ENCODE peak calls at places on chromosomes 4 and X, in five cellular contexts. B is KBM-7, O is uterus, M is HEK293T, C is caudate nucleus. J is an unnamed sample.

GRCh38 chr4:67587156-67587555 is 28.6 kb downstream of the STAP1 start:
- DNase-seq in O (no peak), B (no peak), C (no peak), M (no peak), J (no peak)

GRCh38 chr4:43651991-43652390 is 759.5 kb downstream of the GRXCR1 start:
- DNase-seq in C (no peak), O (no peak), B (no peak), M (no peak), J (no peak)

GRCh38 chr4:154024097-154024496 is 235.2 kb upstream of the SFRP2 start:
- DNase-seq in C (no peak), B (no peak), O (no peak), M (no peak), J (no peak)

GRCh38 chrX:55668084-55668483 is 44.9 kb downstream of the FOXR2 start:
- DNase-seq in O (no peak), C (no peak), M (no peak), B (no peak), J (no peak)

GRCh38 chrX:74422576-74423288 is 1.4 kb downstream of the SLC16A2 start:
- DNase-seq in B (no peak), C (peak; percentile 9), M (peak; percentile 58), O (peak; percentile 58), J (no peak)

GRCh38 chr4:22668301-22668700 is 24.4 kb upstream of the GBA3 start:
- DNase-seq in B (no peak), C (no peak), M (no peak), O (no peak), J (no peak)

GRCh38 chrX:154123241-154124219 is 20.5 kb upstream of the OPN1LW start:
- DNase-seq in C (no peak), M (no peak), O (no peak), B (peak; percentile 84), J (no peak)

GRCh38 chrX:138885886-138886285 is 174.4 kb upstream of the FGF13 start:
- DNase-seq in B (no peak), O (no peak), C (no peak), M (no peak), J (no peak)

GRCh38 chr4:23855912-23856605 is 33.8 kb downstream of the PPARGC1A start:
- DNase-seq in B (no peak), C (no peak), O (no peak), M (no peak), J (no peak)

GRCh38 chrX:148536961-148537360 is 36.5 kb downstream of the AFF2 start:
- DNase-seq in C (no peak), M (no peak), O (no peak), B (no peak), J (no peak)

GRCh38 chrX:10039821-10040793 is 72.9 kb downstream of the CLDN34 start:
- DNase-seq in B (no peak), O (no peak), M (no peak), C (no peak), J (no peak)

GRCh38 chrX:149865390-149865789 is 15.6 kb upstream of the MAGEA8 start:
- DNase-seq in M (no peak), C (no peak), B (no peak), O (no peak), J (no peak)

GRCh38 chrX:53421772-53422090 is 723 bp downstream of the SMC1A start:
- DNase-seq in B (no peak), C (no peak), O (no peak), M (no peak), J (no peak)

GRCh38 chrX:70675284-70675683 is 230.6 kb downstream of the DLG3 start:
- DNase-seq in B (no peak), C (no peak), M (no peak), O (no peak), J (no peak)

GRCh38 chr4:681736-682451 is 7.1 kb downstream of the SLC49A3 start:
- DNase-seq in O (no peak), B (no peak), C (no peak), M (peak; percentile 81), J (peak; percentile 82)

GRCh38 chr4:82918091-82918490 is 17.6 kb downstream of the THAP9 start:
- DNase-seq in C (no peak), O (no peak), B (no peak), M (no peak), J (no peak)

GRCh38 chrX:50100188-50100587 is 100.6 kb downstream of the AKAP4 start:
- DNase-seq in O (peak; percentile 19), C (no peak), M (peak; percentile 34), B (peak; percentile 81), J (no peak)

GRCh38 chr4:79597266-79597665 is 189.2 kb upstream of the GK2 start:
- DNase-seq in M (no peak), O (no peak), B (no peak), C (no peak), J (no peak)

GRCh38 chr4:52750819-52751348 is 341 bp downstream of the ERVMER34-1 start:
- DNase-seq in C (no peak), M (no peak), O (no peak), B (no peak), J (no peak)

GRCh38 chrX:141642979-141643378 is 53.5 kb downstream of the SPANXA2 start:
- DNase-seq in B (peak; percentile 4), C (no peak), M (peak; percentile 5), O (no peak), J (no peak)

GRCh38 chrX:117752745-117753144 is 363.9 kb downstream of the KLHL13 start:
- DNase-seq in B (no peak), C (no peak), O (no peak), M (no peak), J (no peak)

GRCh38 chr4:176387571-176387970 is 67.8 kb downstream of the SPCS3 start:
- DNase-seq in M (no peak), O (no peak), B (no peak), C (no peak), J (no peak)

GRCh38 chr4:153676491-153676890 is 7.6 kb upstream of the TLR2 start:
- DNase-seq in O (no peak), M (no peak), C (no peak), B (no peak), J (no peak)

GRCh38 chr4:112416464-112416863 is 99.5 kb downstream of the NEUROG2 start:
- DNase-seq in M (no peak), O (no peak), C (no peak), B (no peak), J (no peak)

GRCh38 chr4:188930822-188931221 is 791.6 kb downstream of the TRIML1 start:
- DNase-seq in C (no peak), O (no peak), M (no peak), B (peak; percentile 3), J (peak; percentile 13)

GRCh38 chr4:832108-832507 is 6.2 kb upstream of the CPLX1 start:
- DNase-seq in C (no peak), O (no peak), M (no peak), B (no peak), J (no peak)

GRCh38 chr4:38180456-38180855 is 220.3 kb downstream of the PTTG2 start:
- DNase-seq in O (no peak), B (no peak), M (no peak), C (no peak), J (no peak)

GRCh38 chr4:11021348-11021747 is 336.8 kb upstream of the CLNK start:
- DNase-seq in M (no peak), B (no peak), C (no peak), O (no peak), J (no peak)